ENCODE peak calls at places on chromosomes 11 and 22, in six cellular contexts. W is H1, F is HCT116, I is HepG2, S is SK-N-SH, Z is K562. U is an unnamed sample.

GRCh38 chr11:134654161-134654915 is 242.3 kb upstream of the B3GAT1 start:
- DNase-seq in W (no peak), F (no peak), I (no peak), S (no peak), Z (no peak), U (no peak)

GRCh38 chr11:21511835-21512440 is 680.9 kb upstream of the ANO5 start:
- DNase-seq in W (peak), F (peak), I (peak), S (peak), Z (peak), U (peak)

GRCh38 chr22:26438006-26438405 is 8.9 kb downstream of the ASPHD2 start:
- DNase-seq in W (no peak), F (no peak), I (no peak), S (no peak), Z (no peak), U (no peak)

GRCh38 chr22:41094036-41094435 is 1.6 kb downstream of the EP300 start:
- DNase-seq in W (no peak), F (no peak), I (peak), S (peak), Z (no peak), U (no peak)

GRCh38 chr11:117670924-117671323 is 126.1 kb downstream of the DSCAML1 start:
- DNase-seq in W (peak), F (no peak), I (no peak), S (no peak), Z (no peak), U (no peak)

GRCh38 chr11:76380161-76380976 is 563 bp downstream of the THAP12 start:
- DNase-seq in W (no peak), F (no peak), I (no peak), S (peak), Z (peak), U (peak)

GRCh38 chr11:60184824-60185511 is 2.1 kb upstream of the MS4A6A start:
- DNase-seq in W (no peak), F (no peak), I (no peak), S (no peak), Z (no peak), U (no peak)

GRCh38 chr22:20126284-20127029 is 5.1 kb upstream of the ZDHHC8 start:
- DNase-seq in W (no peak), F (no peak), I (no peak), S (no peak), Z (no peak), U (no peak)

GRCh38 chr11:61911124-61911700 is 6.2 kb downstream of the RAB3IL1 start:
- DNase-seq in W (no peak), F (no peak), I (no peak), S (peak), Z (no peak), U (no peak)

GRCh38 chr11:112318193-112318592 is 57.5 kb upstream of the PLET1 start:
- DNase-seq in W (no peak), F (peak), I (no peak), S (no peak), Z (no peak), U (no peak)

GRCh38 chr11:112322173-112322813 is 61.6 kb upstream of the PLET1 start:
- DNase-seq in W (no peak), F (no peak), I (no peak), S (no peak), Z (no peak), U (no peak)

GRCh38 chr11:112321521-112322172 is 61.0 kb upstream of the PLET1 start:
- DNase-seq in W (peak), F (peak), I (peak), S (no peak), Z (no peak), U (no peak)

GRCh38 chr11:112318661-112319060 is 58.0 kb upstream of the PLET1 start:
- DNase-seq in W (no peak), F (no peak), I (no peak), S (no peak), Z (no peak), U (peak)

GRCh38 chr11:112320668-112321067 is 60.0 kb upstream of the PLET1 start:
- DNase-seq in W (no peak), F (no peak), I (peak), S (no peak), Z (no peak), U (peak)
- TF ChIP-seq JUND in W (no peak), F (no peak), I (no peak), S (no peak), Z (no peak), U (no peak)

GRCh38 chr22:45612451-45612901 is 59.2 kb upstream of the ATXN10 start:
- DNase-seq in W (no peak), F (no peak), I (no peak), S (no peak), Z (no peak), U (no peak)
- TF ChIP-seq JUND in W (no peak), F (no peak), I (no peak), S (no peak), Z (no peak), U (no peak)

GRCh38 chr11:45226901-45227300 is 59.2 kb downstream of the SYT13 start:
- DNase-seq in W (no peak), F (no peak), I (no peak), S (no peak), Z (no peak), U (no peak)

GRCh38 chr11:45225277-45225676 is 60.9 kb downstream of the SYT13 start:
- DNase-seq in W (no peak), F (no peak), I (no peak), S (no peak), Z (no peak), U (no peak)

GRCh38 chr11:45227836-45228235 is 58.3 kb downstream of the SYT13 start:
- DNase-seq in W (no peak), F (no peak), I (no peak), S (no peak), Z (no peak), U (no peak)

GRCh38 chr11:45225961-45226871 is 59.9 kb downstream of the SYT13 start:
- DNase-seq in W (no peak), F (no peak), I (no peak), S (no peak), Z (no peak), U (no peak)

GRCh38 chr11:45224766-45225165 is 61.4 kb downstream of the SYT13 start:
- DNase-seq in W (no peak), F (no peak), I (no peak), S (no peak), Z (no peak), U (no peak)
- TF ChIP-seq JUND in W (no peak), F (no peak), I (no peak), S (no peak), Z (no peak), U (no peak)

DNA sequence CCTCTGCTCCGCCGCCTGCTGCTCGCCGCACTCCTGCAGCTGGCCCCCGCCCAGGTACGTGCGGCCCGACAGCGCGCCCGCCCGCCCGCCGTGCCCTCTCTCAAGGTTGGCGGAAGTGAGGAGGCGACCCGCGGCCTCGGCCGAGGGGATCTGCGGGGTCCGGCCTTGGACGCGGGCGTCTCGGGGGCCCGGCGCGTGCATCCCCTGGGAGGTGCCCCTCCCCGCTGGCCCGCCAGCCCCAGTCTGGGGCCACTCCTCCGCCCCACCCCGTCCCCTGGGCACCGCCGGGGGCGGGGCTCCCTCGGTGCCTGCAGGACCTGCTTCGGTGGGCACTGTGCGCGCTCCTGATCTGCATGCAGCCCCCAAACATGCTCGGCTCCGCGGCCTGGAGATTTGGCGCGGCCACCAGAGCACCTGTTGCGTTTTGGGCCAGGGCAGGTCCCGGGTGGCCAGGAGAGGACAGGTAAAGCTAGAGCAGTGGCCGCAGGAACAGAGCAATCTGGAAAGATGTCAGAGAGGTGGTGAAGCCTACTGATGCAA is 526 bp downstream of the VEGFB start:
- DNase-seq in W (no peak), F (no peak), I (no peak), S (peak), Z (peak), U (peak)
- TF ChIP-seq JUND in W (no peak), F (no peak), I (no peak), S (no peak), Z (no peak), U (no peak)

GRCh38 chr11:74212533-74212932 is 41.4 kb downstream of the PPME1 start:
- DNase-seq in W (no peak), F (no peak), I (no peak), S (no peak), Z (no peak), U (no peak)
- TF ChIP-seq JUND in W (no peak), F (no peak), I (no peak), S (no peak), Z (no peak), U (no peak)

GRCh38 chr11:315516-315994 is 1.7 kb downstream of the IFITM1 start:
- DNase-seq in W (no peak), F (no peak), I (no peak), S (no peak), Z (no peak), U (no peak)

GRCh38 chr11:316031-316701 is 2.3 kb downstream of the IFITM1 start:
- DNase-seq in W (no peak), F (no peak), I (no peak), S (peak), Z (peak), U (no peak)

GRCh38 chr11:313787-314547 is at the start of gene IFITM1:
- DNase-seq in W (no peak), F (no peak), I (no peak), S (no peak), Z (no peak), U (peak)

GRCh38 chr11:313304-313786 is 495 bp upstream of the IFITM1 start:
- DNase-seq in W (no peak), F (no peak), I (no peak), S (no peak), Z (no peak), U (no peak)

DNA sequence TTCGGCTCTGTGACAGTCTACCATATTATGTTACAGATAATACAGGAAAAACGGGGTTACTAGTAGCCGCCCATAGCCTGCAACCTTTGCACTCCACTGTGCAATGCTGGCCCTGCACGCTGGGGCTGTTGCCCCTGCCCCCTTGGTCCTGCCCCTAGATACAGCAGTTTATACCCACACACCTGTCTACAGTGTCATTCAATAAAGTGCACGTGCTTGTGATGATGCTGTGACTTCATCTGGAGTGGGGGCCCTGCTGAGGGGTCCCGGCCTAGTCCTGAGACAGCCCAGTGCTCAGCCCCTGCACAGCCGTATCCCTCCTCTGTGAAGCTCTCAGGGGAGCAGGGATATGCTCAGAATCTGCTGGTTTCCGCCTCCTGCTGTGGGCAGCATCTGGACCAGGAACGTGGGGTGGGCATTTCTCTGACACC is 1.2 kb downstream of the IFITM1 start:
- DNase-seq in W (no peak), F (no peak), I (peak), S (no peak), Z (no peak), U (no peak)
- TF ChIP-seq JUND in W (no peak), F (no peak), I (no peak), S (no peak), Z (no peak), U (no peak)

DNA sequence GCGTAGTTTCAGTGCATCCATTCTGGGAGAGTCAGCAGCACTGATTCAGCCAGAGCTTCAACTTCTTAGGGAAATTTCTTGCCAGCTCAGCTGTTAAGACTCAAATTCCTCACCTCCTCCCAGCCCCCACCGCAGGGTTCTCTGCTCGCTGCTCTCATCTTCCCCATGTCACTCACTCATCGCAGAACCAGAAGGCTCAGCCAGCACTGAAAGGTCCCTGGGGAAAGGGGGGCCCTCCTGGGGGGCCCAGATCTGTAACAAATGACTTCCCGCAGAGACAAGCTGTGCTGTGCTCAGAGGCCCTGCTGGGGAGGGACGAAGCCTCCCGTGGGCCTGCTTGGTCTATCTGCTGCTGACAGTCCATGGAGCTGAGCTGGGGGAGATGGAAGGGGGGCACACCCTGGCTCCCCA is 220.6 kb downstream of the NTM start:
- DNase-seq in W (no peak), F (no peak), I (no peak), S (no peak), Z (no peak), U (no peak)
- TF ChIP-seq JUND in W (no peak), F (no peak), I (no peak), S (no peak), Z (no peak), U (no peak)

GRCh38 chr22:39517470-39517869 is 2.9 kb upstream of the ATF4 start:
- DNase-seq in W (no peak), F (no peak), I (no peak), S (no peak), Z (no peak), U (no peak)

GRCh38 chr22:39518124-39518786 is 2.1 kb upstream of the ATF4 start:
- DNase-seq in W (no peak), F (no peak), I (no peak), S (no peak), Z (no peak), U (no peak)

GRCh38 chr22:39513791-39514190 is 6.6 kb upstream of the ATF4 start:
- DNase-seq in W (no peak), F (no peak), I (no peak), S (no peak), Z (no peak), U (no peak)

GRCh38 chr22:39514373-39514973 is 5.9 kb upstream of the ATF4 start:
- DNase-seq in W (no peak), F (no peak), I (no peak), S (peak), Z (no peak), U (no peak)

GRCh38 chr22:39515266-39516050 is 4.9 kb upstream of the ATF4 start:
- DNase-seq in W (no peak), F (no peak), I (no peak), S (no peak), Z (no peak), U (no peak)
- TF ChIP-seq JUND in W (no peak), F (no peak), I (no peak), S (no peak), Z (no peak), U (no peak)

GRCh38 chr11:45810431-45811108 is 5.6 kb downstream of the SLC35C1 start:
- DNase-seq in W (no peak), F (no peak), I (no peak), S (no peak), Z (no peak), U (no peak)

GRCh38 chr11:45811571-45812290 is 6.8 kb downstream of the SLC35C1 start:
- DNase-seq in W (no peak), F (no peak), I (no peak), S (no peak), Z (no peak), U (no peak)

GRCh38 chr11:45807792-45808238 is 2.9 kb downstream of the SLC35C1 start:
- DNase-seq in W (no peak), F (no peak), I (no peak), S (no peak), Z (no peak), U (peak)

GRCh38 chr11:45811109-45811435 is 6.1 kb downstream of the SLC35C1 start:
- DNase-seq in W (no peak), F (no peak), I (no peak), S (no peak), Z (no peak), U (no peak)

GRCh38 chr11:45809456-45810395 is 4.8 kb downstream of the SLC35C1 start:
- DNase-seq in W (no peak), F (no peak), I (no peak), S (no peak), Z (no peak), U (no peak)
- TF ChIP-seq JUND in W (no peak), F (no peak), I (no peak), S (no peak), Z (no peak), U (no peak)

U was measured in T47D.